ENCODE peak calls at places on chromosomes 6 and 20, in seven cellular contexts. I is tibial nerve, Y is A549, Q is stomach, D is K562, U is upper lobe of left lung, T is sigmoid colon. W is an unnamed sample. For H3K4me1, the result is how much of the 10 kb centered on the place peaks cover.

GRCh38 chr20:39645130-39645529 is 683.0 kb downstream of the DHX35 start:
- DNase-seq in I (no peak), Y (no peak), Q (no peak), D (no peak), U (no peak), T (no peak), W (peak)

GRCh38 chr20:44111712-44112335 is 75.2 kb downstream of the JPH2 start:
- DNase-seq in I (no peak), Y (no peak), Q (no peak), D (no peak), U (no peak), T (peak), W (no peak)

GRCh38 chr6:20918868-20919267 is 384.6 kb downstream of the CDKAL1 start:
- DNase-seq in I (no peak), Y (no peak), Q (no peak), D (no peak), U (no peak), T (no peak), W (no peak)

GRCh38 chr20:5531318-5532081 is 214.7 kb upstream of the PROKR2 start:
- DNase-seq in I (no peak), Y (peak), Q (no peak), D (peak), U (no peak), T (no peak), W (no peak)

GRCh38 chr6:114346451-114346850 is 3.6 kb upstream of the HS3ST5 start:
- DNase-seq in I (no peak), Y (no peak), Q (no peak), D (no peak), U (no peak), T (no peak), W (no peak)

GRCh38 chr6:150312844-150313584 is 55.8 kb upstream of the IYD start:
- DNase-seq in I (no peak), Y (no peak), Q (no peak), D (no peak), U (no peak), T (no peak), W (no peak)

GRCh38 chr6:106300944-106301343 is 24.6 kb downstream of the ATG5 start:
- DNase-seq in I (peak), Y (peak), Q (no peak), D (peak), U (no peak), T (no peak), W (no peak)

GRCh38 chr6:31621320-31621939 is 915 bp downstream of the PRRC2A start:
- DNase-seq in I (no peak), Y (no peak), Q (no peak), D (no peak), U (no peak), T (no peak), W (no peak)

GRCh38 chr6:14066782-14067406 is 50.7 kb upstream of the CD83 start:
- DNase-seq in I (peak), Y (peak), Q (no peak), D (peak), U (no peak), T (no peak), W (peak)

GRCh38 chr6:156809034-156809433 is 31.9 kb downstream of the ARID1B start:
- DNase-seq in I (peak), Y (no peak), Q (no peak), D (peak), U (no peak), T (no peak), W (no peak)

GRCh38 chr6:137968901-137969300 is 101.8 kb downstream of the TNFAIP3 start:
- DNase-seq in I (no peak), Y (no peak), Q (no peak), D (peak), U (no peak), T (no peak), W (no peak)

GRCh38 chr6:42316390-42316970 is 98.8 kb upstream of the MRPS10 start:
- DNase-seq in I (peak), Y (peak), Q (no peak), D (peak), U (no peak), T (no peak), W (no peak)

GRCh38 chr6:8047466-8048292 is 16.5 kb downstream of the BLOC1S5 start:
- DNase-seq in I (no peak), Y (peak), Q (no peak), D (no peak), U (no peak), T (no peak), W (no peak)

GRCh38 chr6:167146977-167147376 is 10.8 kb downstream of the GPR31 start:
- DNase-seq in I (no peak), Y (no peak), Q (no peak), D (no peak), U (no peak), T (no peak), W (no peak)

GRCh38 chr20:62977613-62978558 is 25.4 kb downstream of the SLC17A9 start:
- DNase-seq in I (no peak), Y (peak), Q (peak), D (peak), U (no peak), T (no peak), W (no peak)

GRCh38 chr6:28838289-28838633 is 85.5 kb downstream of the TRIM27 start:
- DNase-seq in I (peak), Y (peak), Q (peak), D (peak), U (no peak), T (peak), W (peak)

GRCh38 chr6:169165031-169165430 is 88.6 kb downstream of the THBS2 start:
- DNase-seq in I (no peak), Y (no peak), Q (peak), D (no peak), U (no peak), T (peak), W (no peak)

GRCh38 chr6:2738373-2738979 is 12.2 kb downstream of the MYLK4 start:
- DNase-seq in I (peak), Y (peak), Q (peak), D (peak), U (no peak), T (no peak), W (no peak)

GRCh38 chr20:4592316-4593148 is 129.2 kb upstream of the PRND start:
- DNase-seq in I (no peak), Y (peak), Q (peak), D (peak), U (peak), T (no peak), W (no peak)

GRCh38 chr6:147298461-147298860 is 94.2 kb downstream of the STXBP5 start:
- DNase-seq in I (no peak), Y (peak), Q (no peak), D (no peak), U (no peak), T (no peak), W (no peak)

GRCh38 chr20:22684072-22684762 is 99.8 kb upstream of the FOXA2 start:
- DNase-seq in I (peak), Y (peak), Q (peak), D (peak), U (no peak), T (no peak), W (peak)

GRCh38 chr6:157420497-157420896 is 39.5 kb downstream of the ZDHHC14 start:
- DNase-seq in I (no peak), Y (no peak), Q (no peak), D (no peak), U (no peak), T (no peak), W (no peak)

GRCh38 chr6:113858605-113859348 is 1.6 kb downstream of the MARCKS start:
- DNase-seq in I (peak), Y (peak), Q (peak), D (peak), U (peak), T (peak), W (no peak)

GRCh38 chr20:49207071-49207470 is 12.1 kb upstream of the DDX27 start:
- DNase-seq in I (no peak), Y (peak), Q (no peak), D (peak), U (no peak), T (no peak), W (no peak)

GRCh38 chr20:36461600-36462439 is 79.5 kb upstream of the MYL9 start:
- DNase-seq in I (peak), Y (peak), Q (peak), D (peak), U (no peak), T (peak), W (no peak)

GRCh38 chr20:2693996-2694471 is 1.5 kb downstream of the EBF4 start:
- DNase-seq in I (no peak), Y (no peak), Q (peak), D (peak), U (no peak), T (peak), W (no peak)

GRCh38 chr6:105364243-105364642 is 38.6 kb downstream of the PREP start:
- DNase-seq in I (no peak), Y (no peak), Q (no peak), D (no peak), U (no peak), T (no peak), W (no peak)

GRCh38 chr20:41138527-41139226 is 1.3 kb downstream of the PLCG1 start:
- DNase-seq in I (no peak), Y (no peak), Q (no peak), D (no peak), U (no peak), T (no peak), W (no peak)

GRCh38 chr6:143536866-143537691 is 25.6 kb upstream of the FUCA2 start:
- DNase-seq in I (peak), Y (peak), Q (peak), D (no peak), U (peak), T (peak), W (no peak)
- H3K4me1 ChIP-seq in I (under half), Y (under half), Q (under half), D (under half), U (under half), T (under half), W (under half)

DNA sequence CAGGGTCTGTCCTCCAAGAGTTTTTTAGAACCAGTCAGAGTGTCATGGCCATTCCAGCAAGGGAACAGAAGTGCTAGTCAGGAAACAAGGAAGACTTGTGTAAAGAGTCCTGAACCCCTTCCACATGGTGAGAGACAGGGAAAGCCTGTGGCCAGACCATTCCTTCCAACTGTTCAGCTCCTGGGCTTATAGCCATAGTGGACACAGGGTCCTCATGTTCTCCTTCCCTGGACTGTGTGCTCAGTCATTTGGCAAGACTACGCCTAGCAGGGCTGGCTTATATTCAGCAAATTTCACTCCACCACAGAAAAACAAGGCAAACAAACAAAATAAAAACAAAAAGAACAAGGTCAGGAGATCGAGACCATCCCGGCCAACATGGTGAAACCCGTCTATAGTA is 60.5 kb downstream of the NRN1 start:
- DNase-seq in I (no peak), Y (no peak), Q (no peak), D (no peak), U (no peak), T (no peak), W (no peak)
- TF ChIP-seq EP300 in I (no peak), Y (no peak), Q (no peak), D (no peak), U (no peak), T (no peak), W (no peak)

GRCh38 chr20:56605597-56605996 is 23.5 kb upstream of the TFAP2C start:
- DNase-seq in I (no peak), Y (no peak), Q (no peak), D (no peak), U (no peak), T (no peak), W (no peak)
- H3K4me1 ChIP-seq in I (under half), Y (under half), Q (under half), D (under half), U (under half), T (under half), W (under half)

GRCh38 chr6:139693735-139694134 is 319.3 kb upstream of the CITED2 start:
- DNase-seq in I (no peak), Y (no peak), Q (no peak), D (no peak), U (no peak), T (no peak), W (no peak)
- TF ChIP-seq EP300 in I (no peak), Y (no peak), Q (no peak), D (no peak), U (no peak), T (no peak), W (no peak)

GRCh38 chr20:32804022-32804715 is 15.6 kb upstream of the MAPRE1 start:
- DNase-seq in I (no peak), Y (no peak), Q (no peak), D (no peak), U (no peak), T (no peak), W (no peak)
- H3K4me1 ChIP-seq in I (under half), Y (under half), Q (under half), D (under half), U (under half), T (under half), W (under half)

W was measured in esophagus muscularis mucosa.